ENCODE peak calls at places on chromosome 3, in eight cellular contexts. A is kidney epithelial cell, F is foreskin keratinocyte, Z is progenitor cell of endocrine pancreas, H is GM13977, E is AG09319, P is nephron progenitor cell, J is OCI-LY7. G is an unnamed sample.

GRCh38 chr3:29281265-29282228 is 676 bp downstream of the RBMS3 start:
- DNase-seq in A (no peak), F (peak; percentile 68), Z (no peak), H (peak; percentile 10), E (no peak), P (peak; percentile 45), J (peak; percentile 8), G (no peak)

GRCh38 chr3:40877651-40878463 is 321.4 kb upstream of the CTNNB1 start:
- DNase-seq in A (no peak), F (peak; percentile 47), Z (no peak), H (no peak), E (no peak), P (no peak), J (no peak), G (no peak)

GRCh38 chr3:192715126-192715525 is 12.2 kb downstream of the FGF12 start:
- DNase-seq in A (no peak), F (no peak), Z (no peak), H (no peak), E (no peak), P (no peak), J (no peak), G (no peak)

GRCh38 chr3:35641920-35642532 is 2.7 kb downstream of the ARPP21 start:
- DNase-seq in A (no peak), F (no peak), Z (no peak), H (no peak), E (no peak), P (no peak), J (no peak), G (no peak)

GRCh38 chr3:98903099-98903498 is 1.6 kb upstream of the DCBLD2 start:
- DNase-seq in A (peak; percentile 59), F (no peak), Z (no peak), H (no peak), E (no peak), P (no peak), J (no peak), G (no peak)

GRCh38 chr3:51384730-51385473 is at the start of gene MANF:
- DNase-seq in A (peak; percentile 89), F (peak; percentile 94), Z (peak; percentile 94), H (peak; percentile 100), E (peak; percentile 94), P (peak; percentile 94), J (peak; percentile 98), G (peak; percentile 89)

GRCh38 chr3:157122116-157122515 is 37.8 kb downstream of the CCNL1 start:
- DNase-seq in A (peak; percentile 97), F (peak; percentile 95), Z (no peak), H (no peak), E (peak; percentile 49), P (no peak), J (no peak), G (no peak)

GRCh38 chr3:142298626-142299025 is 73.2 kb upstream of the GK5 start:
- DNase-seq in A (no peak), F (no peak), Z (no peak), H (no peak), E (no peak), P (no peak), J (no peak), G (no peak)

GRCh38 chr3:28912120-28912885 is 368.6 kb upstream of the RBMS3 start:
- DNase-seq in A (no peak), F (no peak), Z (no peak), H (no peak), E (no peak), P (no peak), J (no peak), G (no peak)

GRCh38 chr3:66133050-66133757 is 87.6 kb upstream of the SLC25A26 start:
- DNase-seq in A (no peak), F (peak; percentile 82), Z (no peak), H (no peak), E (no peak), P (no peak), J (no peak), G (no peak)

GRCh38 chr3:186971578-186971977 is 41.3 kb downstream of the ST6GAL1 start:
- DNase-seq in A (no peak), F (no peak), Z (no peak), H (no peak), E (no peak), P (no peak), J (no peak), G (no peak)

GRCh38 chr3:59189561-59190338 is 139.9 kb upstream of the CFAP20DC start:
- DNase-seq in A (no peak), F (peak; percentile 71), Z (no peak), H (no peak), E (no peak), P (no peak), J (no peak), G (no peak)

GRCh38 chr3:177035678-177036077 is 161.6 kb downstream of the TBL1XR1 start:
- DNase-seq in A (no peak), F (no peak), Z (no peak), H (no peak), E (no peak), P (no peak), J (no peak), G (no peak)

GRCh38 chr3:193975072-193975535 is 160.8 kb upstream of the HES1 start:
- DNase-seq in A (no peak), F (no peak), Z (no peak), H (no peak), E (no peak), P (peak; percentile 37), J (no peak), G (no peak)

GRCh38 chr3:37214076-37214475 is 39.7 kb upstream of the LRRFIP2 start:
- DNase-seq in A (no peak), F (no peak), Z (no peak), H (no peak), E (no peak), P (peak; percentile 20), J (no peak), G (no peak)

DNA sequence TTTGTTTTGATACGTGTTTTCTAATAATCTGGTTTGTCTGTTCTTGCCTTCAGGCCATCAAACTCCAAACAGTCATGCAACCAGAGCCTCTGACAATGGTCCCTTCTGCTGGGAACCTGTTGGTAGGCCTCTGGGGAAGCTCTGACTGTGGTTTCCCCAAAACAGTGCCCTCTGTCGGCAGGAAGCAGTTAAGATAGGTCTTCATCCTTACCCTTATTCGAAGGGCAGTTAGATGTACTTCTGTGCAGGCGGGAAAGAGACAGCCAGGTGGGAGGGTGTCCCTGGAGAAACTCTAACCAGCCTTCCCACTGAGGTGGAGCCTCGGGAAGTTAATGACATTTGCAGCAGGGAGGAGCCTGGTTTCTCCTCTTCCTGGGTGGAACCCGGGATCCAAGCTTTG is 81.6 kb upstream of the CHMP2B start:
- DNase-seq in A (no peak), F (peak; percentile 18), Z (no peak), H (peak; percentile 6), E (no peak), P (peak; percentile 16), J (peak; percentile 30), G (no peak)
- TF ChIP-seq CTCF in A (peak; percentile 30), F (peak; percentile 53), Z (peak; percentile 19), H (peak; percentile 58), E (peak; percentile 39), P (no peak), J (peak; percentile 68), G (no peak)

GRCh38 chr3:112508860-112509259 is 9.6 kb upstream of the BTLA start:
- DNase-seq in A (no peak), F (no peak), Z (no peak), H (no peak), E (no peak), P (no peak), J (no peak), G (no peak)
- TF ChIP-seq CTCF in A (no peak), F (no peak), Z (no peak), H (no peak), E (no peak), P (no peak), J (no peak), G (no peak)

DNA sequence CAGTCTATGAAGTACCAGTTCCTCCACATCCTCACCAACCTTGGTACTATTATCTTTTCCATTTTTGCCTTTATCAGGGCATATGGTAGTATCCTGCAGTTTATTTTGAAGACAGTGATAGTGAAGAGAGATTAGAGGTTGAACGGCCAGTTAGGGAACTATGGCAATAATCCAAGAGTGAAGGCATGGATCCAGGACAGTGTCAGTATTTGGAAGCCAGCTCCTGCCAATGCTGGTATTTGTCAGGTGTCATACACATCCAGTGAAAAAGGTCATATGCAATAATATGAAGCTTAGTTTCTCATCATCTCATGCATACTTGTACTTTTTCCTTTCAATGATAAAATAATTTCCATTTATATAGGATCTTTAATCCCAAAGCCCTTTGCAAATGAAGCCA is 56.8 kb upstream of the KCNMB2 start:
- DNase-seq in A (no peak), F (no peak), Z (no peak), H (no peak), E (no peak), P (no peak), J (no peak), G (no peak)
- TF ChIP-seq CTCF in A (no peak), F (no peak), Z (no peak), H (no peak), E (no peak), P (no peak), J (no peak), G (no peak)

GRCh38 chr3:119990888-119991287 is 103.4 kb downstream of the GSK3B start:
- DNase-seq in A (no peak), F (peak; percentile 61), Z (no peak), H (no peak), E (no peak), P (no peak), J (no peak), G (no peak)
- TF ChIP-seq CTCF in A (no peak), F (no peak), Z (no peak), H (no peak), E (no peak), P (no peak), J (no peak), G (no peak)

GRCh38 chr3:84136425-84136824 is 822.4 kb upstream of the CADM2 start:
- DNase-seq in A (no peak), F (peak; percentile 13), Z (no peak), H (no peak), E (no peak), P (no peak), J (no peak), G (no peak)

GRCh38 chr3:84141571-84141970 is 817.2 kb upstream of the CADM2 start:
- DNase-seq in A (no peak), F (no peak), Z (no peak), H (no peak), E (no peak), P (no peak), J (no peak), G (no peak)
- TF ChIP-seq CTCF in A (no peak), F (no peak), Z (no peak), H (no peak), E (no peak), P (no peak), J (no peak), G (no peak)